ENCODE peak calls at places on chromosomes 6 and 20, in seven cellular contexts. One of them, this sample, is unnamed. For H3K27me3, the result is how much of the 10 kb centered on the place peaks cover.

GRCh38 chr20:19211661-19212523 is 550 bp upstream of the SLC24A3 start:
- DNase-seq in lower lobe of right lung: peak
- DNase-seq in IMR-90: no peak
- DNase-seq in CD8-positive, alpha-beta T cell: no peak
- DNase-seq in transverse colon: peak
- DNase-seq in AG04450: no peak
- DNase-seq in RWPE2: no peak
- DNase-seq in this sample: peak

GRCh38 chr6:166413491-166413951 is 30.8 kb upstream of the MPC1 start:
- DNase-seq in lower lobe of right lung: no peak
- DNase-seq in IMR-90: no peak
- DNase-seq in transverse colon: no peak
- DNase-seq in CD8-positive, alpha-beta T cell: peak
- DNase-seq in RWPE2: no peak
- DNase-seq in AG04450: no peak
- DNase-seq in this sample: no peak

GRCh38 chr20:19812696-19813095 is 54.6 kb downstream of the RIN2 start:
- DNase-seq in AG04450: no peak
- DNase-seq in CD8-positive, alpha-beta T cell: no peak
- DNase-seq in IMR-90: no peak
- DNase-seq in transverse colon: no peak
- DNase-seq in lower lobe of right lung: no peak
- DNase-seq in RWPE2: no peak
- DNase-seq in this sample: no peak

GRCh38 chr6:149140137-149140909 is 177.2 kb upstream of the TAB2 start:
- DNase-seq in transverse colon: no peak
- DNase-seq in RWPE2: no peak
- DNase-seq in IMR-90: no peak
- DNase-seq in AG04450: no peak
- DNase-seq in lower lobe of right lung: no peak
- DNase-seq in CD8-positive, alpha-beta T cell: peak
- DNase-seq in this sample: no peak

GRCh38 chr6:36784379-36784636 is 54.9 kb downstream of the CPNE5 start:
- DNase-seq in lower lobe of right lung: no peak
- DNase-seq in IMR-90: no peak
- DNase-seq in transverse colon: no peak
- DNase-seq in CD8-positive, alpha-beta T cell: no peak
- DNase-seq in RWPE2: no peak
- DNase-seq in AG04450: no peak
- DNase-seq in this sample: no peak

GRCh38 chr6:156910938-156911337 is 133.8 kb downstream of the ARID1B start:
- DNase-seq in AG04450: no peak
- DNase-seq in transverse colon: no peak
- DNase-seq in CD8-positive, alpha-beta T cell: no peak
- DNase-seq in RWPE2: no peak
- DNase-seq in IMR-90: no peak
- DNase-seq in lower lobe of right lung: no peak
- DNase-seq in this sample: no peak

GRCh38 chr20:2276015-2276414 is 19.8 kb upstream of the TGM3 start:
- DNase-seq in RWPE2: no peak
- DNase-seq in AG04450: no peak
- DNase-seq in lower lobe of right lung: no peak
- DNase-seq in CD8-positive, alpha-beta T cell: no peak
- DNase-seq in IMR-90: no peak
- DNase-seq in transverse colon: no peak
- DNase-seq in this sample: no peak

GRCh38 chr20:58236612-58237317 is 8.3 kb upstream of the ANKRD60 start:
- DNase-seq in RWPE2: peak
- DNase-seq in AG04450: no peak
- DNase-seq in IMR-90: peak
- DNase-seq in transverse colon: peak
- DNase-seq in lower lobe of right lung: peak
- DNase-seq in CD8-positive, alpha-beta T cell: peak
- DNase-seq in this sample: peak

GRCh38 chr6:136158398-136158797 is 91.7 kb downstream of the MTFR2 start:
- DNase-seq in AG04450: no peak
- DNase-seq in CD8-positive, alpha-beta T cell: no peak
- DNase-seq in lower lobe of right lung: peak
- DNase-seq in IMR-90: no peak
- DNase-seq in transverse colon: no peak
- DNase-seq in RWPE2: no peak
- DNase-seq in this sample: peak

GRCh38 chr6:63347599-63347998 is 27.8 kb upstream of the LGSN start:
- DNase-seq in IMR-90: peak
- DNase-seq in transverse colon: no peak
- DNase-seq in RWPE2: no peak
- DNase-seq in lower lobe of right lung: no peak
- DNase-seq in AG04450: peak
- DNase-seq in CD8-positive, alpha-beta T cell: no peak
- DNase-seq in this sample: no peak

GRCh38 chr6:109339906-109340678 is 42.2 kb downstream of the CD164 start:
- DNase-seq in transverse colon: no peak
- DNase-seq in IMR-90: peak
- DNase-seq in RWPE2: no peak
- DNase-seq in AG04450: no peak
- DNase-seq in CD8-positive, alpha-beta T cell: no peak
- DNase-seq in lower lobe of right lung: no peak
- DNase-seq in this sample: no peak

GRCh38 chr20:58377017-58377416 is 12.0 kb upstream of the VAPB start:
- DNase-seq in AG04450: no peak
- DNase-seq in CD8-positive, alpha-beta T cell: no peak
- DNase-seq in transverse colon: no peak
- DNase-seq in IMR-90: no peak
- DNase-seq in lower lobe of right lung: no peak
- DNase-seq in RWPE2: no peak
- DNase-seq in this sample: no peak

GRCh38 chr6:571892-572291 is 85.0 kb downstream of the HUS1B start:
- DNase-seq in AG04450: no peak
- DNase-seq in RWPE2: no peak
- DNase-seq in lower lobe of right lung: no peak
- DNase-seq in transverse colon: no peak
- DNase-seq in IMR-90: no peak
- DNase-seq in CD8-positive, alpha-beta T cell: no peak
- DNase-seq in this sample: no peak

GRCh38 chr6:6352772-6353171 is 32.3 kb upstream of the F13A1 start:
- DNase-seq in lower lobe of right lung: no peak
- DNase-seq in AG04450: no peak
- DNase-seq in IMR-90: no peak
- DNase-seq in CD8-positive, alpha-beta T cell: no peak
- DNase-seq in RWPE2: no peak
- DNase-seq in transverse colon: no peak
- DNase-seq in this sample: no peak

GRCh38 chr20:13231031-13231752 is 10.1 kb downstream of the ISM1 start:
- DNase-seq in AG04450: no peak
- DNase-seq in transverse colon: no peak
- DNase-seq in RWPE2: no peak
- DNase-seq in CD8-positive, alpha-beta T cell: peak
- DNase-seq in lower lobe of right lung: no peak
- DNase-seq in IMR-90: peak
- DNase-seq in this sample: no peak

GRCh38 chr6:52293067-52293466 is 8.5 kb upstream of the MCM3 start:
- DNase-seq in AG04450: no peak
- DNase-seq in lower lobe of right lung: no peak
- DNase-seq in CD8-positive, alpha-beta T cell: no peak
- DNase-seq in IMR-90: no peak
- DNase-seq in RWPE2: no peak
- DNase-seq in transverse colon: no peak
- DNase-seq in this sample: peak

GRCh38 chr20:4763776-4764525 is 42.2 kb downstream of the PRND start:
- DNase-seq in AG04450: no peak
- DNase-seq in transverse colon: no peak
- DNase-seq in RWPE2: no peak
- DNase-seq in lower lobe of right lung: no peak
- DNase-seq in CD8-positive, alpha-beta T cell: no peak
- DNase-seq in IMR-90: no peak
- DNase-seq in this sample: no peak

GRCh38 chr6:134034478-134034877 is 17.9 kb downstream of the SLC2A12 start:
- DNase-seq in RWPE2: no peak
- DNase-seq in transverse colon: no peak
- DNase-seq in lower lobe of right lung: no peak
- DNase-seq in AG04450: no peak
- DNase-seq in IMR-90: no peak
- DNase-seq in CD8-positive, alpha-beta T cell: no peak
- DNase-seq in this sample: no peak

GRCh38 chr20:61739086-61739831 is 326.4 kb downstream of the TAF4 start:
- DNase-seq in transverse colon: no peak
- DNase-seq in IMR-90: no peak
- DNase-seq in RWPE2: peak
- DNase-seq in CD8-positive, alpha-beta T cell: no peak
- DNase-seq in lower lobe of right lung: peak
- DNase-seq in AG04450: no peak
- DNase-seq in this sample: no peak

GRCh38 chr6:137758661-137759060 is 108.4 kb upstream of the TNFAIP3 start:
- DNase-seq in CD8-positive, alpha-beta T cell: no peak
- DNase-seq in AG04450: no peak
- DNase-seq in lower lobe of right lung: no peak
- DNase-seq in IMR-90: no peak
- DNase-seq in transverse colon: no peak
- DNase-seq in RWPE2: no peak
- DNase-seq in this sample: no peak

GRCh38 chr6:132067286-132067685 is 116.1 kb upstream of the CCN2 start:
- DNase-seq in lower lobe of right lung: no peak
- DNase-seq in CD8-positive, alpha-beta T cell: no peak
- DNase-seq in RWPE2: no peak
- DNase-seq in IMR-90: peak
- DNase-seq in AG04450: no peak
- DNase-seq in transverse colon: no peak
- DNase-seq in this sample: no peak

GRCh38 chr6:92723390-92723931 is 695.9 kb downstream of the EPHA7 start:
- DNase-seq in transverse colon: no peak
- DNase-seq in RWPE2: no peak
- DNase-seq in IMR-90: no peak
- DNase-seq in AG04450: no peak
- DNase-seq in lower lobe of right lung: no peak
- DNase-seq in CD8-positive, alpha-beta T cell: no peak
- DNase-seq in this sample: no peak

GRCh38 chr6:151807513-151808330 is at the start of gene ESR1:
- DNase-seq in IMR-90: no peak
- DNase-seq in lower lobe of right lung: peak
- DNase-seq in AG04450: no peak
- DNase-seq in RWPE2: no peak
- DNase-seq in CD8-positive, alpha-beta T cell: no peak
- DNase-seq in transverse colon: peak
- DNase-seq in this sample: peak

GRCh38 chr6:25392372-25392771 is 113.2 kb downstream of the CARMIL1 start:
- DNase-seq in IMR-90: no peak
- DNase-seq in RWPE2: no peak
- DNase-seq in AG04450: no peak
- DNase-seq in lower lobe of right lung: no peak
- DNase-seq in transverse colon: no peak
- DNase-seq in CD8-positive, alpha-beta T cell: no peak
- DNase-seq in this sample: no peak

GRCh38 chr20:15176929-15177328 is 839.5 kb upstream of the FLRT3 start:
- DNase-seq in transverse colon: no peak
- DNase-seq in lower lobe of right lung: no peak
- DNase-seq in IMR-90: no peak
- DNase-seq in RWPE2: no peak
- DNase-seq in CD8-positive, alpha-beta T cell: no peak
- DNase-seq in AG04450: no peak
- DNase-seq in this sample: no peak

GRCh38 chr6:134640975-134641429 is 308.9 kb downstream of the ALDH8A1 start:
- DNase-seq in transverse colon: peak
- DNase-seq in lower lobe of right lung: peak
- DNase-seq in RWPE2: no peak
- DNase-seq in CD8-positive, alpha-beta T cell: peak
- DNase-seq in IMR-90: peak
- DNase-seq in AG04450: peak
- DNase-seq in this sample: peak

GRCh38 chr6:43481591-43482242 is 4.3 kb downstream of the TJAP1 start:
- DNase-seq in transverse colon: no peak
- DNase-seq in RWPE2: no peak
- DNase-seq in CD8-positive, alpha-beta T cell: no peak
- DNase-seq in IMR-90: no peak
- DNase-seq in AG04450: no peak
- DNase-seq in lower lobe of right lung: no peak
- DNase-seq in this sample: no peak

GRCh38 chr20:46830886-46831632 is 63.6 kb upstream of the EYA2 start:
- DNase-seq in transverse colon: no peak
- DNase-seq in IMR-90: no peak
- DNase-seq in RWPE2: no peak
- DNase-seq in CD8-positive, alpha-beta T cell: no peak
- DNase-seq in lower lobe of right lung: no peak
- DNase-seq in AG04450: no peak
- DNase-seq in this sample: no peak
- H3K27ac ChIP-seq in transverse colon: no peak
- H3K27ac ChIP-seq in IMR-90: no peak
- H3K27ac ChIP-seq in RWPE2: no peak
- H3K27ac ChIP-seq in CD8-positive, alpha-beta T cell: no peak
- H3K27ac ChIP-seq in lower lobe of right lung: no peak
- H3K27ac ChIP-seq in AG04450: no peak
- H3K27ac ChIP-seq in this sample: no peak

DNA sequence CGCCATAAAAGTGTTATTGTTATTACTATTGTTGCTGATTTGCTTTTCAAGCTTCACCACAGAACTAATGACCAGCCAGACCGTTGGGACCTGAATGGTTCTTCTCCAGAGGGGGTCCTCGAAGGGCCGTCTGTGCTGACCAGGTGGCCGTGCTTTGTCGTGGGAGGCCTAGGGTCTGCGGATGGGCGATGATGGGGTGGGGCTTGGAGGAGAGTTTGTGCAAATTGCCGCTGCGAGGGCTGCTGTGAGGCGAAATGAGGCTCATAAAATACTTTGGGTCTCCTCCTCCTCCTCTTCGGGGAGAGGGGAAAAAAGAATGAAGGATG is 6.0 kb upstream of the ZBTB22 start:
- DNase-seq in IMR-90: no peak
- DNase-seq in CD8-positive, alpha-beta T cell: no peak
- DNase-seq in lower lobe of right lung: no peak
- DNase-seq in RWPE2: no peak
- DNase-seq in transverse colon: no peak
- DNase-seq in AG04450: no peak
- DNase-seq in this sample: no peak
- TF ChIP-seq CTCF in IMR-90: no peak
- TF ChIP-seq CTCF in CD8-positive, alpha-beta T cell: no peak
- TF ChIP-seq CTCF in lower lobe of right lung: no peak
- TF ChIP-seq CTCF in RWPE2: no peak
- TF ChIP-seq CTCF in transverse colon: no peak
- TF ChIP-seq CTCF in AG04450: no peak
- TF ChIP-seq CTCF in this sample: no peak

GRCh38 chr20:33552519-33552918 is 62.6 kb downstream of the CBFA2T2 start:
- DNase-seq in IMR-90: no peak
- DNase-seq in transverse colon: no peak
- DNase-seq in AG04450: no peak
- DNase-seq in RWPE2: no peak
- DNase-seq in CD8-positive, alpha-beta T cell: no peak
- DNase-seq in lower lobe of right lung: no peak
- DNase-seq in this sample: no peak
- H3K27me3 ChIP-seq in IMR-90: under half
- H3K27me3 ChIP-seq in transverse colon: under half
- H3K27me3 ChIP-seq in AG04450: under half
- H3K27me3 ChIP-seq in RWPE2: under half
- H3K27me3 ChIP-seq in CD8-positive, alpha-beta T cell: under half
- H3K27me3 ChIP-seq in lower lobe of right lung: under half
- H3K27me3 ChIP-seq in this sample: under half

DNA sequence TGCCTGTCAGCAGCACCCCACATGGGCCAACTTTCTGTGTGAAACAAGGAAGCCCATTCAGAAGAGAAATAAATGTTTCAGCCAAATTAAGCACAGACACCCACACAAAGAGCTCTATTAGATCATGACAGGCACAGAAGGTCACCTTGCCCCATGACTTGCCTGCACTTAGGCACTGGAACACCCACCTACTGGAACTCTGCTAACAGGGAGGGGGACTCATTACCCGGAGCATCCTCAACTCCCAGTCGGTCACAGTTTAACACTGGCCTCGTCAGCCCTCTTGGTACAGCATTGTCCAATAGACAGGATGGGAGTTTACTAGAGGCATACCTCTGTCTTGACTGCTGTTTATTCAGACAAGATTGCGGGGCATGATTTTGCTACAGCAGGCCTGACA is 31.8 kb downstream of the GFOD1 start:
- DNase-seq in transverse colon: no peak
- DNase-seq in CD8-positive, alpha-beta T cell: no peak
- DNase-seq in RWPE2: no peak
- DNase-seq in AG04450: no peak
- DNase-seq in IMR-90: no peak
- DNase-seq in lower lobe of right lung: no peak
- DNase-seq in this sample: no peak
- H3K27ac ChIP-seq in transverse colon: peak
- H3K27ac ChIP-seq in CD8-positive, alpha-beta T cell: no peak
- H3K27ac ChIP-seq in RWPE2: no peak
- H3K27ac ChIP-seq in AG04450: no peak
- H3K27ac ChIP-seq in IMR-90: no peak
- H3K27ac ChIP-seq in lower lobe of right lung: peak
- H3K27ac ChIP-seq in this sample: no peak

This sample was measured in thyroid gland.